ENCODE peak calls at places on chromosome 19, in seven cellular contexts. S is myocyte, F is fibroblast of pulmonary artery, Y is NCI-H524, L is GF-D8, N is stomach, X is T1000. M is an unnamed sample.

GRCh38 chr19:29872224-29872731 is 60.5 kb downstream of the CCNE1 start:
- DNase-seq in X (no peak), L (no peak), S (no peak), F (peak), Y (no peak), N (no peak), M (no peak)

GRCh38 chr19:4575978-4576933 is 16.8 kb upstream of the SEMA6B start:
- DNase-seq in S (peak), L (no peak), Y (peak), X (peak), F (peak), N (peak), M (no peak)

GRCh38 chr19:40383668-40384248 is 6.2 kb downstream of the HIPK4 start:
- DNase-seq in N (no peak), F (no peak), S (no peak), Y (no peak), L (no peak), X (no peak), M (no peak)

GRCh38 chr19:2659856-2660432 is 42.5 kb downstream of the GNG7 start:
- DNase-seq in F (no peak), Y (peak), X (no peak), S (no peak), N (no peak), L (no peak), M (no peak)

GRCh38 chr19:1904385-1905070 is 671 bp upstream of the ADAT3 start:
- DNase-seq in F (no peak), L (peak), Y (no peak), S (no peak), N (peak), X (no peak), M (peak)

GRCh38 chr19:14090509-14091085 is at the start of gene SAMD1:
- DNase-seq in Y (peak), L (peak), X (peak), N (peak), F (peak), S (peak), M (no peak)

GRCh38 chr19:15187026-15188007 is 13.5 kb downstream of the NOTCH3 start:
- DNase-seq in S (peak), Y (no peak), L (no peak), F (no peak), X (no peak), N (no peak), M (no peak)

GRCh38 chr19:7912144-7912696 is 2.4 kb upstream of the TGFBR3L start:
- DNase-seq in L (no peak), X (no peak), S (no peak), N (no peak), F (no peak), Y (no peak), M (no peak)

GRCh38 chr19:17454579-17454978 is 6.1 kb upstream of the TMEM221 start:
- DNase-seq in F (no peak), S (no peak), X (no peak), L (no peak), N (no peak), Y (peak), M (no peak)

GRCh38 chr19:2552859-2553258 is 76.9 kb downstream of the GADD45B start:
- DNase-seq in F (no peak), Y (no peak), L (peak), S (no peak), N (no peak), X (no peak), M (peak)

GRCh38 chr19:29404951-29405727 is 120.7 kb upstream of the VSTM2B start:
- DNase-seq in F (no peak), S (no peak), X (no peak), L (no peak), Y (peak), N (no peak), M (no peak)

GRCh38 chr19:53942001-53942786 is 20.5 kb upstream of the CACNG8 start:
- DNase-seq in X (no peak), L (no peak), S (no peak), N (no peak), F (peak), Y (no peak), M (no peak)

GRCh38 chr19:18915639-18916038 is 3.5 kb downstream of the COPE start:
- DNase-seq in X (no peak), F (peak), N (peak), Y (peak), L (no peak), S (peak), M (no peak)

GRCh38 chr19:38544569-38545315 is 73.0 kb downstream of the MAP4K1 start:
- DNase-seq in S (no peak), L (peak), F (peak), Y (no peak), N (no peak), X (peak), M (no peak)

GRCh38 chr19:53511933-53512374 is 26.0 kb upstream of the ZNF331 start:
- DNase-seq in X (no peak), S (peak), N (peak), Y (no peak), L (no peak), F (peak), M (no peak)

GRCh38 chr19:48807590-48808308 is 3.1 kb downstream of the BCAT2 start:
- DNase-seq in L (no peak), S (no peak), X (no peak), Y (no peak), N (no peak), F (no peak), M (no peak)